ENCODE peak calls at places on chromosomes 11 and 22, in six cellular contexts. V is cardiac fibroblast; Z is mucosa of descending colon; M is HCT116; H is CD8-positive, alpha-beta memory T cell; G is lower lobe of right lung. J is an unnamed sample.

GRCh38 chr11:83191986-83192385 is 1.5 kb upstream of the ANKRD42 start:
- DNase-seq in V (no peak), Z (no peak), H (no peak), G (no peak), M (no peak), J (no peak)

GRCh38 chr22:43878079-43878795 is 13.6 kb downstream of the PNPLA5 start:
- DNase-seq in M (no peak), V (peak), G (no peak), H (no peak), Z (no peak), J (no peak)

GRCh38 chr22:48779211-48779643 is 1048.4 kb downstream of the BRD1 start:
- DNase-seq in Z (no peak), V (no peak), G (no peak), H (no peak), M (no peak), J (no peak)

GRCh38 chr11:24171869-24172268 is 325.0 kb upstream of the LUZP2 start:
- DNase-seq in V (no peak), G (no peak), H (no peak), Z (no peak), M (no peak), J (no peak)

GRCh38 chr11:108069947-108070346 is 51.4 kb upstream of the ACAT1 start:
- DNase-seq in M (no peak), G (no peak), H (no peak), V (peak), Z (no peak), J (peak)

GRCh38 chr11:61380914-61381313 is 11.5 kb upstream of the TMEM216 start:
- DNase-seq in V (no peak), H (no peak), G (no peak), Z (no peak), M (no peak), J (no peak)

GRCh38 chr11:16404781-16405180 is 48.4 kb upstream of the SOX6 start:
- DNase-seq in M (no peak), Z (no peak), V (no peak), G (no peak), H (no peak), J (no peak)

GRCh38 chr11:88414981-88415391 is 77.5 kb upstream of the CTSC start:
- DNase-seq in M (no peak), Z (no peak), G (no peak), V (no peak), H (no peak), J (no peak)

GRCh38 chr22:24006207-24006913 is 1.1 kb upstream of the GSTT4 start:
- DNase-seq in Z (no peak), M (no peak), H (no peak), G (no peak), V (no peak), J (no peak)

GRCh38 chr11:75351541-75352416 is at the start of gene ARRB1:
- DNase-seq in V (peak), G (peak), H (peak), Z (peak), M (no peak), J (peak)

GRCh38 chr11:16111690-16112089 is 244.7 kb downstream of the SOX6 start:
- DNase-seq in H (no peak), M (no peak), V (no peak), G (no peak), Z (no peak), J (no peak)

GRCh38 chr22:48099251-48099650 is 1336.8 kb downstream of the TBC1D22A start:
- DNase-seq in G (no peak), Z (no peak), H (no peak), M (no peak), V (no peak), J (no peak)

GRCh38 chr11:78193806-78194205 is 5.1 kb downstream of the USP35 start:
- DNase-seq in V (no peak), M (no peak), Z (no peak), H (peak), G (no peak), J (no peak)

GRCh38 chr11:45209480-45209879 is 63.0 kb downstream of the PRDM11 start:
- DNase-seq in H (no peak), G (no peak), Z (no peak), V (no peak), M (no peak), J (no peak)

GRCh38 chr11:59611570-59612565 is 3.7 kb downstream of the OSBP start:
- DNase-seq in Z (peak), V (no peak), H (no peak), M (no peak), G (no peak), J (peak)

GRCh38 chr11:72471005-72471898 is 36.9 kb upstream of the CLPB start:
- DNase-seq in M (peak), Z (peak), G (peak), V (peak), H (peak), J (peak)

GRCh38 chr11:68498903-68499883 is 38.6 kb downstream of the PPP6R3 start:
- DNase-seq in V (no peak), G (no peak), H (no peak), Z (no peak), M (no peak), J (no peak)

GRCh38 chr22:39917091-39917703 is 16.3 kb downstream of the GRAP2 start:
- DNase-seq in H (no peak), M (no peak), G (no peak), Z (no peak), V (no peak), J (no peak)

GRCh38 chr11:128555606-128556005 is 31.8 kb downstream of the ETS1 start:
- DNase-seq in M (peak), Z (peak), G (no peak), H (no peak), V (peak), J (peak)

GRCh38 chr22:43151251-43152000 is at the start of gene TSPO:
- DNase-seq in V (peak), M (no peak), H (peak), G (peak), Z (peak), J (peak)

GRCh38 chr22:24225044-24225601 is 19.8 kb downstream of the GGT5 start:
- DNase-seq in H (no peak), V (no peak), Z (no peak), G (no peak), M (no peak), J (no peak)

GRCh38 chr11:133925756-133926155 is 31.0 kb downstream of the IGSF9B start:
- DNase-seq in H (no peak), M (no peak), G (no peak), V (no peak), Z (no peak), J (no peak)

GRCh38 chr22:25628494-25628893 is 64.0 kb downstream of the GRK3 start:
- DNase-seq in H (no peak), M (no peak), V (no peak), Z (no peak), G (no peak), J (no peak)

GRCh38 chr22:30445438-30445936 is 19.9 kb downstream of the MTFP1 start:
- DNase-seq in M (no peak), H (no peak), Z (no peak), G (no peak), V (no peak), J (peak)

GRCh38 chr11:62104816-62105610 is 18.8 kb upstream of the INCENP start:
- DNase-seq in H (no peak), M (no peak), G (no peak), V (peak), Z (no peak), J (peak)

GRCh38 chr11:118015385-118015841 is 29.2 kb downstream of the IL10RA start:
- DNase-seq in Z (no peak), M (no peak), G (no peak), V (no peak), H (peak), J (no peak)

GRCh38 chr11:60363542-60364525 is 14.5 kb upstream of the MS4A7 start:
- DNase-seq in G (no peak), V (peak), Z (peak), M (peak), H (peak), J (peak)

GRCh38 chr22:44031111-44031963 is 7.2 kb downstream of the PARVB start:
- DNase-seq in V (peak), Z (no peak), H (no peak), M (no peak), G (peak), J (no peak)

DNA sequence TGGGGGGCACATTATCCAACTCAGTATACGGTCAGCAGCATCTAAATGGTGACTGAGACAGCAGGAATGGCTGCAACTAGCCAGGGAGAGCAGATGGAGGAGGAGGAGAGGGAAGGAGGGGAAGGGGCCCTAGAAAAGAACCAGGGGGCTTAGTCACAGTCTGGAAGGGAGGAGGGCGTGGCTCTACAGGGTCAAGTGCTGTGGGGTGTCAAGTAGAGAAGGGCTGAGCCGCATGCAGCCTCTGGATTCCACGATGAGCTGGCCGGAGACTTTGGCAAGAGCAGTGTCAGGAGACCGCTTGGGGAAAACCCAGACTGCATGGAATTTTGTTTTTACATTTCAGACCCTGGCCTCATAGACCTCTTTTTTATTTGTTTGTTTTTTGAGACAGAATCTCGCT is 25.8 kb upstream of the PPFIA1 start:
- DNase-seq in V (peak), Z (no peak), M (no peak), H (no peak), G (no peak), J (peak)
- H3K4me3 ChIP-seq in V (no peak), Z (no peak), M (no peak), H (no peak), G (no peak), J (no peak)

DNA sequence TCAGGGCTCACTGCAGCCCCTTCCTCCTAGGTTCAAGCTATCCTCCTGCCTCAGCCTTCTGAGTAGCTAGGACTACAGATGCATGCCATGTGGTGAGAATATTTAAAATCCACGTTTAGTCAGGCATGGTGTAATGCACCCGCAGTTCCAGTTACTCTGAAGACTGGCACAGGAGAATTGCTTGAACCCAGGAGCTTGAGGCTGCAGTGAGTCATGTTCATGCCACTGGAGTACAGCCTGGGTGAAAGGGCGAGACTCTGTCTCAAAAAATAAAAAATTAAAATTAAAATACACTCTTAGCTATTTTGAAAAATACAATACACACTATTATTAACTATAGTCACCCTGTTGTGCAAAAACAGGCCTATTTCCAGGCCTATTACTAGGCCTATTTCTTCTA is 38.4 kb downstream of the NOX4 start:
- DNase-seq in M (no peak), H (no peak), G (no peak), Z (no peak), V (no peak), J (peak)
- H3K4me3 ChIP-seq in M (no peak), H (no peak), G (no peak), Z (no peak), V (no peak), J (no peak)

DNA sequence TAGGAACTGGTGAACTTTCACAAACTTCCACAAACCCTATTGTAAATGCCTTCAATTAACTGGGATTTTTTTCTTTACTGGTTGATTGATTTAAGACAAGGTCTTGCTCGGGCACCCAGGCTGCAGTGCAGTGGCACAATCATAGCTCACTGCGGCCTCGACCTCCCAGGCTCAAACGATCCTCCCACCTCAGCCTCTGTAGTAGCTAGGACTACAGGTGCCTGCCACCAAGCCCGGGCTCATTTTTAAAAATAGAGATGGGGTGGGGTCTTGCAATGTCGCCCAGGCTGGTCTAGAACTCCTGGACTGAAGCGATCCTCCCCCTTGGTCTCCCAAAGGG is 35.7 kb upstream of the POLA2 start:
- DNase-seq in Z (no peak), H (no peak), V (no peak), G (no peak), M (no peak), J (no peak)
- H3K4me3 ChIP-seq in Z (no peak), H (peak), V (no peak), G (peak), M (no peak), J (peak)

GRCh38 chr11:122436188-122436555 is 219.3 kb upstream of the UBASH3B start:
- DNase-seq in V (no peak), M (no peak), H (no peak), Z (no peak), G (no peak), J (no peak)
- H3K4me3 ChIP-seq in V (no peak), M (no peak), H (no peak), Z (no peak), G (no peak), J (no peak)

GRCh38 chr11:65641233-65642013 is 3.5 kb downstream of the SIPA1 start:
- DNase-seq in G (no peak), M (no peak), Z (no peak), V (no peak), H (no peak), J (no peak)
- H3K4me3 ChIP-seq in G (peak), M (no peak), Z (no peak), V (no peak), H (peak), J (no peak)

GRCh38 chr11:2289350-2289749 is 12.4 kb downstream of the C11orf21 start:
- DNase-seq in H (no peak), G (no peak), Z (peak), V (no peak), M (no peak), J (no peak)
- H3K4me3 ChIP-seq in H (no peak), G (no peak), Z (no peak), V (no peak), M (no peak), J (no peak)

GRCh38 chr22:42061041-42061440 is 9.6 kb downstream of the NAGA start:
- DNase-seq in H (no peak), Z (no peak), M (no peak), G (no peak), V (no peak), J (no peak)
- H3K4me3 ChIP-seq in H (no peak), Z (no peak), M (no peak), G (no peak), V (no peak), J (no peak)

GRCh38 chr22:38213319-38214247 is 11.8 kb downstream of the MAFF start:
- DNase-seq in V (no peak), H (no peak), Z (no peak), G (no peak), M (no peak), J (no peak)
- H3K4me3 ChIP-seq in V (no peak), H (no peak), Z (no peak), G (peak), M (no peak), J (no peak)

GRCh38 chr22:17436382-17436951 is 67.2 kb downstream of the CECR2 start:
- DNase-seq in H (no peak), Z (no peak), M (no peak), V (peak), G (no peak), J (no peak)
- H3K4me3 ChIP-seq in H (no peak), Z (no peak), M (no peak), V (no peak), G (no peak), J (no peak)